ENCODE peak calls at places on chromosomes 5 and 9, in seven cellular contexts. M is HFFc6, E is upper lobe of right lung, V is HCT116, Z is cardiac fibroblast, C is neural progenitor cell, O is OCI-LY7. H is an unnamed sample.

GRCh38 chr9:16726718-16727451 is 143.6 kb downstream of the BNC2 start:
- DNase-seq in M (peak), E (peak), V (no peak), Z (peak), C (peak), O (no peak), H (peak)

GRCh38 chr5:108461628-108462367 is 79.9 kb upstream of the FBXL17 start:
- DNase-seq in M (peak), E (no peak), V (no peak), Z (peak), C (no peak), O (no peak), H (no peak)

GRCh38 chr5:13250450-13251291 is 693.8 kb downstream of the DNAH5 start:
- DNase-seq in M (no peak), E (no peak), V (no peak), Z (no peak), C (peak), O (peak), H (no peak)

GRCh38 chr9:129178983-129179382 is 922 bp upstream of the IER5L start:
- DNase-seq in M (no peak), E (no peak), V (no peak), Z (no peak), C (peak), O (no peak), H (peak)

GRCh38 chr9:100602302-100602930 is 24.5 kb downstream of the CAVIN4 start:
- DNase-seq in M (peak), E (no peak), V (peak), Z (peak), C (peak), O (peak), H (peak)

GRCh38 chr9:76355886-76356285 is 38.3 kb downstream of the RFK start:
- DNase-seq in M (no peak), E (no peak), V (no peak), Z (no peak), C (no peak), O (no peak), H (no peak)

GRCh38 chr9:89642789-89643188 is 38.0 kb downstream of the GADD45G start:
- DNase-seq in M (no peak), E (no peak), V (no peak), Z (no peak), C (no peak), O (no peak), H (no peak)

GRCh38 chr5:26872337-26872736 is 166.0 kb downstream of the CDH9 start:
- DNase-seq in M (no peak), E (no peak), V (no peak), Z (no peak), C (no peak), O (no peak), H (no peak)

GRCh38 chr9:12014488-12014887 is 678.7 kb upstream of the TYRP1 start:
- DNase-seq in M (no peak), E (no peak), V (no peak), Z (no peak), C (no peak), O (no peak), H (no peak)

GRCh38 chr9:16540996-16541668 is 329.3 kb downstream of the BNC2 start:
- DNase-seq in M (no peak), E (no peak), V (no peak), Z (peak), C (no peak), O (no peak), H (no peak)

GRCh38 chr5:129379406-129379805 is 80.7 kb upstream of the ADAMTS19 start:
- DNase-seq in M (no peak), E (no peak), V (no peak), Z (peak), C (no peak), O (no peak), H (no peak)

GRCh38 chr5:35125746-35126145 is 78.0 kb upstream of the AGXT2 start:
- DNase-seq in M (no peak), E (no peak), V (no peak), Z (no peak), C (no peak), O (no peak), H (no peak)

GRCh38 chr9:135827866-135828580 is 79.3 kb downstream of the CAMSAP1 start:
- DNase-seq in M (no peak), E (peak), V (no peak), Z (no peak), C (no peak), O (no peak), H (no peak)

GRCh38 chr5:180021900-180022299 is 49.7 kb downstream of the RNF130 start:
- DNase-seq in M (no peak), E (no peak), V (no peak), Z (no peak), C (no peak), O (no peak), H (no peak)
- TF ChIP-seq CTCF in M (peak), E (no peak), V (no peak), Z (no peak), C (peak), O (no peak), H (no peak)

GRCh38 chr9:77488439-77489126 is 159.5 kb downstream of the GNA14 start:
- DNase-seq in M (no peak), E (no peak), V (peak), Z (peak), C (peak), O (peak), H (no peak)
- TF ChIP-seq CTCF in M (peak), E (peak), V (peak), Z (peak), C (peak), O (peak), H (no peak)

GRCh38 chr9:91883503-91883902 is 66.5 kb downstream of the ROR2 start:
- DNase-seq in M (no peak), E (no peak), V (no peak), Z (no peak), C (no peak), O (no peak), H (no peak)

GRCh38 chr9:91884153-91884552 is 65.9 kb downstream of the ROR2 start:
- DNase-seq in M (no peak), E (no peak), V (no peak), Z (no peak), C (peak), O (no peak), H (no peak)

GRCh38 chr9:91880378-91880972 is 69.6 kb downstream of the ROR2 start:
- DNase-seq in M (no peak), E (no peak), V (no peak), Z (no peak), C (no peak), O (no peak), H (no peak)

GRCh38 chr9:91884746-91885687 is 65.0 kb downstream of the ROR2 start:
- DNase-seq in M (peak), E (no peak), V (no peak), Z (peak), C (peak), O (no peak), H (no peak)

GRCh38 chr9:91882628-91883027 is 67.4 kb downstream of the ROR2 start:
- DNase-seq in M (no peak), E (no peak), V (no peak), Z (no peak), C (no peak), O (no peak), H (no peak)
- TF ChIP-seq CTCF in M (no peak), E (no peak), V (peak), Z (no peak), C (no peak), O (peak), H (no peak)

GRCh38 chr5:155728146-155728856 is 598.7 kb upstream of the SGCD start:
- DNase-seq in M (no peak), E (peak), V (no peak), Z (peak), C (peak), O (no peak), H (no peak)
- TF ChIP-seq CTCF in M (no peak), E (no peak), V (no peak), Z (no peak), C (peak), O (no peak), H (no peak)

GRCh38 chr9:73065439-73065838 is 86.2 kb upstream of the ANXA1 start:
- DNase-seq in M (no peak), E (no peak), V (no peak), Z (no peak), C (no peak), O (no peak), H (no peak)

GRCh38 chr9:73061131-73061530 is 90.5 kb upstream of the ANXA1 start:
- DNase-seq in M (no peak), E (no peak), V (no peak), Z (no peak), C (no peak), O (no peak), H (no peak)

DNA sequence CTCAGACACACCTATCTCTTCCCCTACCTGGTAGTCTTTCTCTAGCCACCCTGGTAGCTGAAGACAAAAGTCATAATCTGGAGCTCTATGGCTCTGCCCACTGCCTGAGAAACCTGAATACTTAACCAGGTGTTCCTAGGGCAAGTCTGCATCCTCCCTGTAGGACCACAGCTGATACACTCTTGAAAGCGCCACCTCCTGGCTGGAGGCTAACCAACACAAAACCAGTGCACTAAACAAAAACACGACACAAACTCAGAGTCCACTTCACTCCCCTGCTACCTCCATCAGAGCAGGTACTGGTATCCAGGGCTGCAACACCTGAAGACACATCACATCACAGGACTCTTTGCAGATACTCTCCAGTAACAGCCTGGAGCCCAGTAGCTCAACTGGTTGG is 84.6 kb upstream of the ANXA1 start:
- DNase-seq in M (no peak), E (no peak), V (no peak), Z (no peak), C (no peak), O (peak), H (no peak)
- TF ChIP-seq CTCF in M (peak), E (no peak), V (no peak), Z (no peak), C (no peak), O (peak), H (no peak)

DNA sequence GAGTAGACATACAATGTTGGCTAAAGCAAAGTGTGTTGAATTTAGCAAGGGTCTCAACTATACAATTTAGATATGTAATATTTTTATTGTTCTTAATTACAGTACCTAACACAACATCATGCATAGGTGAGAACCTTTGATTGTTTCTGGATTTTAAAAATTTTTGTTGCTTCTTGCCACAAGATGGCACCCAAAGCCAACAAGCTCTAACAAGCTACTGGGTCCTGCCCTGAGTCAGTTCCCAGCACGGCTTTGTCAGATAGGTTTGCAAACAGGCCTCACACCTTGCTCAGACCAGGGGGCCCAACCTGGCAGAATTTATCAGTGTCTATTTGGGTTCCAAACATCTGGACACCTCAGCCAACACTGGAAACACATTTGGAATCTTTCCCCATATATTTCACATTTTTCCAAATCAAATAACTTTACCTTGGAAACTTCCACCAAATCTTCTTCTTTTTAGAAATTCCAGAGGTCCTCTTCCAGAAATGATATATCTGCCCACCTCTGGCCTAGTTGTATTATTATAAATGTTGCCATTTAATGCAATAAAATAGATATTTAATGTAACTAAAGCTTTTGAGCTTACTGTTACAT is 49.5 kb upstream of the EGFLAM start:
- DNase-seq in M (peak), E (no peak), V (peak), Z (peak), C (peak), O (peak), H (peak)
- TF ChIP-seq CTCF in M (peak), E (peak), V (peak), Z (peak), C (peak), O (peak), H (no peak)

DNA sequence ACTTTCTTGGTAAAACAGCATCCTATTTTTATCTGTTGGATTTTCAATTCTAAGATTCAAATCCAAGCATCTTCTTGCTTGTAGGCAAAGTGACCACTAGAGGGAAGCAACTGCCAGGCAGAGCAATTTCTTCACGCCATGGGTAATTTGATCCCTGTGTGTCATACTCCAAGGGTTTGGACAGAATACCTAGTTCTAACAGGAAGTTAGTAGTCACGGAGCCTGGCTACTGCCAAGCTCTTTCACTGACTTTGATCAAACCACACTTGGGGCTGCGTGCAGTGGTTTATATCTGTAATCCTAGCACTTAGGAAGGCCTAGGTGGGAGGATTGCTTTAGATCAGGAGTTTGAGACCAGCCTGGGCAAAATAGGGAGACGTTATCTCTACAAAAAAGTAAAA is 473.6 kb upstream of the TNC start:
- DNase-seq in M (peak), E (no peak), V (peak), Z (peak), C (peak), O (peak), H (peak)
- TF ChIP-seq CTCF in M (peak), E (peak), V (peak), Z (peak), C (peak), O (peak), H (no peak)

GRCh38 chr5:69360442-69360841 is 8.9 kb downstream of the AK6 start:
- DNase-seq in M (no peak), E (no peak), V (no peak), Z (no peak), C (no peak), O (no peak), H (no peak)

GRCh38 chr5:69367697-69368279 is 1.5 kb downstream of the AK6 start:
- DNase-seq in M (no peak), E (no peak), V (no peak), Z (no peak), C (no peak), O (no peak), H (no peak)

GRCh38 chr5:69364850-69365249 is 4.5 kb downstream of the AK6 start:
- DNase-seq in M (no peak), E (no peak), V (no peak), Z (no peak), C (no peak), O (no peak), H (no peak)

GRCh38 chr5:69368458-69369368 is 607 bp downstream of the AK6 start:
- DNase-seq in M (peak), E (no peak), V (peak), Z (no peak), C (peak), O (peak), H (peak)

GRCh38 chr5:69364414-69364813 is 4.9 kb downstream of the AK6 start:
- DNase-seq in M (peak), E (no peak), V (peak), Z (peak), C (no peak), O (peak), H (no peak)
- TF ChIP-seq CTCF in M (peak), E (no peak), V (no peak), Z (peak), C (peak), O (peak), H (no peak)

GRCh38 chr5:85049020-85049419 is 664.3 kb upstream of the EDIL3 start:
- DNase-seq in M (no peak), E (no peak), V (peak), Z (peak), C (peak), O (no peak), H (peak)
- TF ChIP-seq CTCF in M (peak), E (peak), V (peak), Z (peak), C (peak), O (peak), H (peak)